ENCODE peak calls at places on chromosomes 5 and 9, in six cellular contexts. One of them, this sample, is unnamed.

GRCh38 chr9:134689320-134690181 is 47.9 kb downstream of the COL5A1 start:
- DNase-seq in AG08395: peak
- DNase-seq in stimulated activated CD8-positive, alpha-beta memory T cell treated with anti-CD3 and anti-CD28 coated beads, Interleukin-7, amount 100 ng/mL, for 4 hours: no peak
- DNase-seq in KBM-7: peak
- DNase-seq in HFFc6: peak
- DNase-seq in epithelial cell of esophagus: no peak
- DNase-seq in this sample: no peak

GRCh38 chr9:137030006-137030405 is 1.9 kb downstream of the FUT7 start:
- DNase-seq in stimulated activated CD8-positive, alpha-beta memory T cell treated with anti-CD3 and anti-CD28 coated beads, Interleukin-7, amount 100 ng/mL, for 4 hours: no peak
- DNase-seq in KBM-7: no peak
- DNase-seq in AG08395: no peak
- DNase-seq in HFFc6: no peak
- DNase-seq in epithelial cell of esophagus: no peak
- DNase-seq in this sample: no peak

GRCh38 chr5:100904259-100904822 is 1.3 kb upstream of the ST8SIA4 start:
- DNase-seq in AG08395: no peak
- DNase-seq in epithelial cell of esophagus: no peak
- DNase-seq in stimulated activated CD8-positive, alpha-beta memory T cell treated with anti-CD3 and anti-CD28 coated beads, Interleukin-7, amount 100 ng/mL, for 4 hours: no peak
- DNase-seq in HFFc6: no peak
- DNase-seq in KBM-7: peak
- DNase-seq in this sample: no peak

GRCh38 chr9:126526218-126527108 is 87.3 kb upstream of the LMX1B start:
- DNase-seq in epithelial cell of esophagus: no peak
- DNase-seq in KBM-7: no peak
- DNase-seq in stimulated activated CD8-positive, alpha-beta memory T cell treated with anti-CD3 and anti-CD28 coated beads, Interleukin-7, amount 100 ng/mL, for 4 hours: no peak
- DNase-seq in HFFc6: no peak
- DNase-seq in AG08395: no peak
- DNase-seq in this sample: no peak

GRCh38 chr5:1202798-1203185 is 1.4 kb downstream of the SLC6A19 start:
- DNase-seq in AG08395: no peak
- DNase-seq in epithelial cell of esophagus: no peak
- DNase-seq in HFFc6: no peak
- DNase-seq in KBM-7: no peak
- DNase-seq in stimulated activated CD8-positive, alpha-beta memory T cell treated with anti-CD3 and anti-CD28 coated beads, Interleukin-7, amount 100 ng/mL, for 4 hours: no peak
- DNase-seq in this sample: no peak

GRCh38 chr9:32828861-32829260 is 45.5 kb downstream of the TMEM215 start:
- DNase-seq in HFFc6: no peak
- DNase-seq in epithelial cell of esophagus: no peak
- DNase-seq in KBM-7: no peak
- DNase-seq in stimulated activated CD8-positive, alpha-beta memory T cell treated with anti-CD3 and anti-CD28 coated beads, Interleukin-7, amount 100 ng/mL, for 4 hours: no peak
- DNase-seq in AG08395: no peak
- DNase-seq in this sample: no peak

GRCh38 chr5:43530648-43531047 is 15.7 kb upstream of the C5orf34 start:
- DNase-seq in stimulated activated CD8-positive, alpha-beta memory T cell treated with anti-CD3 and anti-CD28 coated beads, Interleukin-7, amount 100 ng/mL, for 4 hours: no peak
- DNase-seq in HFFc6: no peak
- DNase-seq in epithelial cell of esophagus: no peak
- DNase-seq in KBM-7: no peak
- DNase-seq in AG08395: no peak
- DNase-seq in this sample: no peak

GRCh38 chr5:176486189-176486757 is 38.1 kb downstream of the FAF2 start:
- DNase-seq in AG08395: no peak
- DNase-seq in KBM-7: no peak
- DNase-seq in HFFc6: no peak
- DNase-seq in epithelial cell of esophagus: no peak
- DNase-seq in stimulated activated CD8-positive, alpha-beta memory T cell treated with anti-CD3 and anti-CD28 coated beads, Interleukin-7, amount 100 ng/mL, for 4 hours: no peak
- DNase-seq in this sample: no peak

GRCh38 chr9:93895535-93895934 is 59.6 kb downstream of the BARX1 start:
- DNase-seq in HFFc6: no peak
- DNase-seq in AG08395: no peak
- DNase-seq in epithelial cell of esophagus: no peak
- DNase-seq in stimulated activated CD8-positive, alpha-beta memory T cell treated with anti-CD3 and anti-CD28 coated beads, Interleukin-7, amount 100 ng/mL, for 4 hours: no peak
- DNase-seq in KBM-7: no peak
- DNase-seq in this sample: no peak

GRCh38 chr9:19788614-19789271 is at the start of gene SLC24A2:
- DNase-seq in epithelial cell of esophagus: no peak
- DNase-seq in HFFc6: no peak
- DNase-seq in KBM-7: no peak
- DNase-seq in stimulated activated CD8-positive, alpha-beta memory T cell treated with anti-CD3 and anti-CD28 coated beads, Interleukin-7, amount 100 ng/mL, for 4 hours: no peak
- DNase-seq in AG08395: no peak
- DNase-seq in this sample: no peak

GRCh38 chr9:5195450-5195849 is 10.0 kb upstream of the INSL6 start:
- DNase-seq in AG08395: no peak
- DNase-seq in stimulated activated CD8-positive, alpha-beta memory T cell treated with anti-CD3 and anti-CD28 coated beads, Interleukin-7, amount 100 ng/mL, for 4 hours: no peak
- DNase-seq in epithelial cell of esophagus: peak
- DNase-seq in KBM-7: no peak
- DNase-seq in HFFc6: no peak
- DNase-seq in this sample: no peak

GRCh38 chr9:133154097-133154989 is 9.4 kb downstream of the GBGT1 start:
- DNase-seq in AG08395: no peak
- DNase-seq in HFFc6: no peak
- DNase-seq in KBM-7: no peak
- DNase-seq in epithelial cell of esophagus: no peak
- DNase-seq in stimulated activated CD8-positive, alpha-beta memory T cell treated with anti-CD3 and anti-CD28 coated beads, Interleukin-7, amount 100 ng/mL, for 4 hours: no peak
- DNase-seq in this sample: no peak

GRCh38 chr5:329106-329757 is 7.7 kb downstream of the AHRR start:
- DNase-seq in KBM-7: no peak
- DNase-seq in HFFc6: peak
- DNase-seq in stimulated activated CD8-positive, alpha-beta memory T cell treated with anti-CD3 and anti-CD28 coated beads, Interleukin-7, amount 100 ng/mL, for 4 hours: no peak
- DNase-seq in AG08395: no peak
- DNase-seq in epithelial cell of esophagus: peak
- DNase-seq in this sample: no peak

GRCh38 chr5:158886086-158886485 is 213.6 kb downstream of the EBF1 start:
- DNase-seq in stimulated activated CD8-positive, alpha-beta memory T cell treated with anti-CD3 and anti-CD28 coated beads, Interleukin-7, amount 100 ng/mL, for 4 hours: no peak
- DNase-seq in HFFc6: no peak
- DNase-seq in AG08395: peak
- DNase-seq in epithelial cell of esophagus: no peak
- DNase-seq in KBM-7: no peak
- DNase-seq in this sample: no peak

GRCh38 chr5:111859533-111860270 is 102.7 kb upstream of the NREP start:
- DNase-seq in stimulated activated CD8-positive, alpha-beta memory T cell treated with anti-CD3 and anti-CD28 coated beads, Interleukin-7, amount 100 ng/mL, for 4 hours: no peak
- DNase-seq in AG08395: peak
- DNase-seq in HFFc6: peak
- DNase-seq in KBM-7: no peak
- DNase-seq in epithelial cell of esophagus: peak
- DNase-seq in this sample: peak

GRCh38 chr5:56422060-56422762 is 189.1 kb upstream of the ANKRD55 start:
- DNase-seq in KBM-7: no peak
- DNase-seq in epithelial cell of esophagus: peak
- DNase-seq in HFFc6: no peak
- DNase-seq in stimulated activated CD8-positive, alpha-beta memory T cell treated with anti-CD3 and anti-CD28 coated beads, Interleukin-7, amount 100 ng/mL, for 4 hours: no peak
- DNase-seq in AG08395: no peak
- DNase-seq in this sample: no peak

This sample was measured in AG04449.